ENCODE peak calls at places on chromosomes 7 and 10, in seven cellular contexts. K is upper lobe of right lung, Q is IMR-90, X is Peyer's patch, W is heart right ventricle, D is tibial artery, C is spleen. U is an unnamed sample.

GRCh38 chr10:33237736-33238624 is 96.5 kb downstream of the NRP1 start:
- DNase-seq in K (no peak), Q (peak), X (no peak), W (no peak), D (no peak), C (no peak), U (no peak)

GRCh38 chr7:70098133-70098561 is 499.9 kb downstream of the AUTS2 start:
- DNase-seq in K (no peak), Q (no peak), X (no peak), W (no peak), D (no peak), C (no peak), U (no peak)

GRCh38 chr7:99525713-99526440 is 21.4 kb downstream of the ZKSCAN5 start:
- DNase-seq in K (no peak), Q (no peak), X (no peak), W (no peak), D (no peak), C (no peak), U (no peak)

GRCh38 chr10:21969326-21970287 is 33.9 kb downstream of the DNAJC1 start:
- DNase-seq in K (no peak), Q (peak), X (no peak), W (no peak), D (no peak), C (no peak), U (no peak)

GRCh38 chr10:19941206-19941880 is 125.1 kb downstream of the PLXDC2 start:
- DNase-seq in K (no peak), Q (no peak), X (no peak), W (no peak), D (no peak), C (no peak), U (no peak)

GRCh38 chr7:97845622-97846203 is 26.5 kb downstream of the ASNS start:
- DNase-seq in K (no peak), Q (peak), X (no peak), W (no peak), D (no peak), C (no peak), U (no peak)

GRCh38 chr7:107045980-107046379 is 1.5 kb downstream of the PRKAR2B start:
- DNase-seq in K (no peak), Q (peak), X (no peak), W (no peak), D (no peak), C (no peak), U (no peak)

GRCh38 chr7:117750612-117751563 is 122.4 kb downstream of the CTTNBP2 start:
- DNase-seq in K (no peak), Q (peak), X (no peak), W (no peak), D (no peak), C (no peak), U (no peak)

GRCh38 chr7:117202511-117202910 is 120.3 kb downstream of the WNT2 start:
- DNase-seq in K (no peak), Q (peak), X (no peak), W (no peak), D (no peak), C (no peak), U (no peak)

GRCh38 chr7:96303105-96303685 is 18.7 kb downstream of the SLC25A13 start:
- DNase-seq in K (no peak), Q (peak), X (no peak), W (no peak), D (no peak), C (no peak), U (no peak)

GRCh38 chr7:32056767-32057166 is 13.4 kb downstream of the PDE1C start:
- DNase-seq in K (no peak), Q (no peak), X (no peak), W (no peak), D (no peak), C (no peak), U (no peak)

GRCh38 chr7:32061346-32061745 is 8.9 kb downstream of the PDE1C start:
- DNase-seq in K (no peak), Q (no peak), X (no peak), W (peak), D (no peak), C (no peak), U (no peak)

GRCh38 chr7:32062150-32062549 is 8.1 kb downstream of the PDE1C start:
- DNase-seq in K (peak), Q (peak), X (peak), W (peak), D (peak), C (no peak), U (no peak)

GRCh38 chr7:32058017-32058416 is 12.2 kb downstream of the PDE1C start:
- DNase-seq in K (no peak), Q (no peak), X (no peak), W (no peak), D (no peak), C (no peak), U (no peak)

DNA sequence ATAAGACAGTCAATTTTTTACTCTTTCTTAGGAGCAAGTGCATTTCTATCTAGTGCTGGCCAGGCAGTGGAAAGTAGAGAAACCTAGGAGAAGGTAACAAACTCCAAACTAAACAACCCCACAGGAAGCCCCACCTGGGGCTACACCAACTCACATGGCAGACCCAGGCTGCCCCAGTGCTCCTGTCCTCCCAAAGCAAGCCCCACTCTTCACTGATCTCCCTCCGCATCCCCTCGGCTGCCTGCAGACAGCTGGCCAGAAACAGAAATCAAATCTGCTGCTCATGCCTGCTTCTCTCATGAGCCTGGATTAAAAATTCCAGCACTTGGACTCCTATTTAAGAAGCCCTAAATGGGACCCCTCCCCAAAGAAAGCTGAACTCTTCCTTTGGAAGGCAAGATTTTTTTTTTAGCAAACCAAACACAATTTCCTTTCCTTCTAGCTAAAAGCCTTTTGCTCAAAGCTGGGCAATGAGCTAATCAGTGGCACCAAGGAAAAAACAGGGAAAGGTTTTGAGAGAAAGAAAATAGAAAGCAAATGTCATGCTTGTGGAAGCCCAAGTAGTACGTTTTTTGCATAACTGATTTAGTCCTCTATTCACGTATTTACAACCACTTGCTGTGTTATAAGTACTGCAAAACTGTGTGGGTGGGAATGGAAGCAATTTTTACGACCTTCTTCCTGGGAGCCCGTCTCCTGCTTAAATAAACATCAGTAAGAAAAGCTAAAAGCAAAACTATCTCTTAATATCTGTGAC is 10.7 kb downstream of the PDE1C start:
- DNase-seq in K (no peak), Q (peak), X (no peak), W (no peak), D (no peak), C (no peak), U (no peak)
- H3K27ac ChIP-seq in K (no peak), Q (peak), X (peak), W (peak), D (peak), C (no peak), U (no peak)

GRCh38 chr7:77698042-77698625 is 1.9 kb downstream of the RSBN1L start:
- DNase-seq in K (no peak), Q (no peak), X (no peak), W (no peak), D (no peak), C (no peak), U (no peak)
- H3K27ac ChIP-seq in K (peak), Q (no peak), X (peak), W (peak), D (peak), C (peak), U (peak)

GRCh38 chr10:99609186-99609585 is 11.1 kb downstream of the SLC25A28 start:
- DNase-seq in K (no peak), Q (no peak), X (no peak), W (no peak), D (no peak), C (no peak), U (no peak)

DNA sequence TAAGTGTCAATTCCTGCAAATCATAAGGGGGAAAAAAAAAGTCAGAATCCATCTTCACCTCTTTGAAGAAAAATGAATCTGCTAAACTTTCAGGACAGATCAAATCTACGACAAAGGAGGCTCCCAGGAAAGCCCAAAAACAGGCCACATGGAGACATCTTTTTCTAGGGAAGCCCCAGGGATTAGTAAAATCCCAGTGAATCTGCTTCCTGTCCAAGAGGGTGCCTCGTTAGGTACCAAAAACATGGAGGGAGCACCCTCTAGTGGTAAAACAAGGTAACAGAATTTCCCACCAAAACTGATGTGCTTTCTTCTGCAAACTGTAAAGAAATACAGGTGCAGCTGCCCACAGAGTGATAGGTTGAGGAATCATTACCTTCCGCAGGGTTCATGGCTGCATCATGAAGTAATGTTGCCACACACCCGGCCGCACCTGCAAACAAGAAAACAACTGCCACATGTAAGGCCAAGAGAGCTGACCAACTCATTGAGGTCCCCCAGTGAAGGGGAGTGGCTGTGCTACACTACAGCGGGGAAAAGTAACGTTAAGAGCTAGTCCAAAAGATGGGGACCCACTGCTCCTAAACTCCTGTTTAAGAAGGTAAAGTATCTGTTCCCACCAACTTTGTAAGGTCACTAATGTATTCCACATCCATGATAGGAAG is 7.9 kb downstream of the SLC25A28 start:
- DNase-seq in K (no peak), Q (peak), X (no peak), W (no peak), D (no peak), C (no peak), U (no peak)
- H3K27ac ChIP-seq in K (no peak), Q (no peak), X (no peak), W (no peak), D (no peak), C (no peak), U (no peak)

GRCh38 chr7:36607206-36607515 is 117.1 kb downstream of the AOAH start:
- DNase-seq in K (no peak), Q (no peak), X (no peak), W (no peak), D (no peak), C (no peak), U (no peak)

GRCh38 chr7:36607741-36608140 is 116.6 kb downstream of the AOAH start:
- DNase-seq in K (peak), Q (no peak), X (no peak), W (no peak), D (no peak), C (no peak), U (no peak)

GRCh38 chr7:36605662-36606441 is 118.4 kb downstream of the AOAH start:
- DNase-seq in K (no peak), Q (no peak), X (no peak), W (no peak), D (no peak), C (no peak), U (no peak)

GRCh38 chr7:36605261-36605660 is 119.0 kb downstream of the AOAH start:
- DNase-seq in K (no peak), Q (no peak), X (no peak), W (no peak), D (no peak), C (no peak), U (no peak)

DNA sequence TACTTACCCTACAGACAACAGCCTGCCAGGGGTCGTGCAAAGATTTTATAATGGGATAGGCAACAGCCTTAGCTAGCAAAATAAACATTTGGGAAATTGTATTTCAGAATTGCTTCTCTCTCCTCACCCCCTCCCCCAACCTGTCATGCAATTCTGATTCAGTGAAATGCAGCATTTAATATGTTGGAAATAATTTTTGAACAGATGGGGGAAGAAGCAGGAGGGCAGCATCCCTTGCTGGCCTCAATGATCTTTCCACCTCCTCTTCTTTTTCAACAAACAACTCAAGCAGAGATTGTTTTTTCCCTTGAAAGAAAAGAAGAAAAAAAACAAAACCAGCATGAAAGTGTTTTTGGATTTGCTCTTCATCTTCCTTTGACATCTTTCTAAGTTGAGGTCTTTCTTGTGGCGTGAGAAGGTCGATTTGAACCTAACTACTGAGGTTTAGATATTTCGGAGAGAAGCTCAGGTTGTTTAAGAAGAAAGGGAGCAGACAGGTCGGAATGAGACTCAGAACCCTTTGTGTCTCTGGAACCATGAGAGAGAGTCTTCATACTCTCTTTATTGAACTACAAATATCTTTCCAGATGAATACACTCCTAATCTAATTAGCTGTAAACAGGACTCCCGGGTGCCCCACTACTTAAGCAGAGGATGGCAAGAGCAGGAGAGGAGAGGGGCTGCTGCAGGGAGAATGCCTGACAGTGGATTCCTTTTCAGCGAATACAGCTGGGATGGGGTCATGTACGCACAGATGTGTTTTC is 117.7 kb downstream of the AOAH start:
- DNase-seq in K (no peak), Q (no peak), X (no peak), W (no peak), D (no peak), C (no peak), U (no peak)
- H3K27ac ChIP-seq in K (no peak), Q (no peak), X (no peak), W (no peak), D (no peak), C (no peak), U (no peak)

GRCh38 chr7:7718461-7718860 is at the start of gene RPA3:
- DNase-seq in K (no peak), Q (no peak), X (no peak), W (no peak), D (no peak), C (no peak), U (no peak)
- H3K27ac ChIP-seq in K (no peak), Q (no peak), X (no peak), W (no peak), D (no peak), C (no peak), U (no peak)